ENCODE peak calls at places on chromosomes 5 and 9, in nine cellular contexts. One of them, this sample, is unnamed.

GRCh38 chr9:5336683-5337082 is 3.0 kb downstream of the RLN1 start:
- DNase-seq in HT-29: no peak
- DNase-seq in cardiac fibroblast: no peak
- DNase-seq in tibial nerve: no peak
- DNase-seq in ELR: no peak
- DNase-seq in GM12892: no peak
- DNase-seq in brain microvascular endothelial cell: no peak
- DNase-seq in stimulated activated CD8-positive, alpha-beta memory T cell treated with anti-CD3 and anti-CD28 coated beads, Interleukin-2, amount 100 ng/mL, for 1 hour: no peak
- DNase-seq in naive thymus-derived CD4-positive, alpha-beta T cell: peak; percentile 53
- DNase-seq in this sample: no peak

GRCh38 chr5:140966293-140967225 is at the start of gene PCDHAC2:
- DNase-seq in HT-29: no peak
- DNase-seq in cardiac fibroblast: peak; percentile 26
- DNase-seq in tibial nerve: no peak
- DNase-seq in ELR: no peak
- DNase-seq in GM12892: no peak
- DNase-seq in brain microvascular endothelial cell: no peak
- DNase-seq in stimulated activated CD8-positive, alpha-beta memory T cell treated with anti-CD3 and anti-CD28 coated beads, Interleukin-2, amount 100 ng/mL, for 1 hour: no peak
- DNase-seq in naive thymus-derived CD4-positive, alpha-beta T cell: no peak
- DNase-seq in this sample: peak; percentile 44

GRCh38 chr9:94903961-94904421 is 177.5 kb downstream of the AOPEP start:
- DNase-seq in HT-29: no peak
- DNase-seq in cardiac fibroblast: no peak
- DNase-seq in tibial nerve: no peak
- DNase-seq in ELR: peak; percentile 23
- DNase-seq in GM12892: no peak
- DNase-seq in brain microvascular endothelial cell: no peak
- DNase-seq in stimulated activated CD8-positive, alpha-beta memory T cell treated with anti-CD3 and anti-CD28 coated beads, Interleukin-2, amount 100 ng/mL, for 1 hour: no peak
- DNase-seq in naive thymus-derived CD4-positive, alpha-beta T cell: no peak
- DNase-seq in this sample: no peak

GRCh38 chr5:129509363-129509762 is 49.3 kb downstream of the ADAMTS19 start:
- DNase-seq in HT-29: no peak
- DNase-seq in cardiac fibroblast: no peak
- DNase-seq in tibial nerve: no peak
- DNase-seq in ELR: no peak
- DNase-seq in GM12892: no peak
- DNase-seq in brain microvascular endothelial cell: no peak
- DNase-seq in stimulated activated CD8-positive, alpha-beta memory T cell treated with anti-CD3 and anti-CD28 coated beads, Interleukin-2, amount 100 ng/mL, for 1 hour: no peak
- DNase-seq in naive thymus-derived CD4-positive, alpha-beta T cell: no peak
- DNase-seq in this sample: no peak

GRCh38 chr5:53783624-53784228 is 223.3 kb downstream of the NDUFS4 start:
- DNase-seq in HT-29: no peak
- DNase-seq in cardiac fibroblast: no peak
- DNase-seq in tibial nerve: no peak
- DNase-seq in ELR: no peak
- DNase-seq in GM12892: no peak
- DNase-seq in brain microvascular endothelial cell: no peak
- DNase-seq in stimulated activated CD8-positive, alpha-beta memory T cell treated with anti-CD3 and anti-CD28 coated beads, Interleukin-2, amount 100 ng/mL, for 1 hour: no peak
- DNase-seq in naive thymus-derived CD4-positive, alpha-beta T cell: no peak
- DNase-seq in this sample: no peak

GRCh38 chr5:79408028-79408427 is 105.9 kb downstream of the HOMER1 start:
- DNase-seq in HT-29: no peak
- DNase-seq in cardiac fibroblast: no peak
- DNase-seq in tibial nerve: no peak
- DNase-seq in ELR: peak; percentile 10
- DNase-seq in GM12892: no peak
- DNase-seq in brain microvascular endothelial cell: no peak
- DNase-seq in stimulated activated CD8-positive, alpha-beta memory T cell treated with anti-CD3 and anti-CD28 coated beads, Interleukin-2, amount 100 ng/mL, for 1 hour: no peak
- DNase-seq in naive thymus-derived CD4-positive, alpha-beta T cell: no peak
- DNase-seq in this sample: no peak

GRCh38 chr5:150114773-150115408 is 28.5 kb upstream of the CSF1R start:
- DNase-seq in HT-29: no peak
- DNase-seq in cardiac fibroblast: no peak
- DNase-seq in tibial nerve: peak; percentile 4
- DNase-seq in ELR: no peak
- DNase-seq in GM12892: no peak
- DNase-seq in brain microvascular endothelial cell: no peak
- DNase-seq in stimulated activated CD8-positive, alpha-beta memory T cell treated with anti-CD3 and anti-CD28 coated beads, Interleukin-2, amount 100 ng/mL, for 1 hour: no peak
- DNase-seq in naive thymus-derived CD4-positive, alpha-beta T cell: no peak
- DNase-seq in this sample: peak; percentile 17

GRCh38 chr5:167918492-167919267 is 372.8 kb upstream of the WWC1 start:
- DNase-seq in HT-29: no peak
- DNase-seq in cardiac fibroblast: no peak
- DNase-seq in tibial nerve: peak; percentile 19
- DNase-seq in ELR: no peak
- DNase-seq in GM12892: no peak
- DNase-seq in brain microvascular endothelial cell: no peak
- DNase-seq in stimulated activated CD8-positive, alpha-beta memory T cell treated with anti-CD3 and anti-CD28 coated beads, Interleukin-2, amount 100 ng/mL, for 1 hour: no peak
- DNase-seq in naive thymus-derived CD4-positive, alpha-beta T cell: no peak
- DNase-seq in this sample: no peak

GRCh38 chr5:175696139-175696854 is 38.4 kb downstream of the HRH2 start:
- DNase-seq in HT-29: peak; percentile 59
- DNase-seq in cardiac fibroblast: peak; percentile 37
- DNase-seq in tibial nerve: peak; percentile 49
- DNase-seq in ELR: peak; percentile 30
- DNase-seq in GM12892: peak; percentile 36
- DNase-seq in brain microvascular endothelial cell: peak; percentile 24
- DNase-seq in stimulated activated CD8-positive, alpha-beta memory T cell treated with anti-CD3 and anti-CD28 coated beads, Interleukin-2, amount 100 ng/mL, for 1 hour: peak; percentile 45
- DNase-seq in naive thymus-derived CD4-positive, alpha-beta T cell: peak; percentile 73
- DNase-seq in this sample: peak; percentile 67

GRCh38 chr5:93611510-93611899 is 28.5 kb downstream of the NR2F1 start:
- DNase-seq in HT-29: no peak
- DNase-seq in cardiac fibroblast: no peak
- DNase-seq in tibial nerve: no peak
- DNase-seq in ELR: no peak
- DNase-seq in GM12892: no peak
- DNase-seq in brain microvascular endothelial cell: no peak
- DNase-seq in stimulated activated CD8-positive, alpha-beta memory T cell treated with anti-CD3 and anti-CD28 coated beads, Interleukin-2, amount 100 ng/mL, for 1 hour: no peak
- DNase-seq in naive thymus-derived CD4-positive, alpha-beta T cell: no peak
- DNase-seq in this sample: no peak

GRCh38 chr5:174172104-174172965 is 126.8 kb downstream of the NSG2 start:
- DNase-seq in HT-29: no peak
- DNase-seq in cardiac fibroblast: no peak
- DNase-seq in tibial nerve: no peak
- DNase-seq in ELR: no peak
- DNase-seq in GM12892: no peak
- DNase-seq in brain microvascular endothelial cell: no peak
- DNase-seq in stimulated activated CD8-positive, alpha-beta memory T cell treated with anti-CD3 and anti-CD28 coated beads, Interleukin-2, amount 100 ng/mL, for 1 hour: no peak
- DNase-seq in naive thymus-derived CD4-positive, alpha-beta T cell: no peak
- DNase-seq in this sample: no peak

GRCh38 chr5:78627766-78628165 is 20.8 kb downstream of the LHFPL2 start:
- DNase-seq in HT-29: no peak
- DNase-seq in cardiac fibroblast: no peak
- DNase-seq in tibial nerve: no peak
- DNase-seq in ELR: peak; percentile 64
- DNase-seq in GM12892: no peak
- DNase-seq in brain microvascular endothelial cell: peak; percentile 58
- DNase-seq in stimulated activated CD8-positive, alpha-beta memory T cell treated with anti-CD3 and anti-CD28 coated beads, Interleukin-2, amount 100 ng/mL, for 1 hour: no peak
- DNase-seq in naive thymus-derived CD4-positive, alpha-beta T cell: no peak
- DNase-seq in this sample: no peak

GRCh38 chr5:75007537-75007847 is 44.9 kb downstream of the GCNT4 start:
- DNase-seq in HT-29: no peak
- DNase-seq in cardiac fibroblast: peak; percentile 39
- DNase-seq in tibial nerve: no peak
- DNase-seq in ELR: peak; percentile 17
- DNase-seq in GM12892: no peak
- DNase-seq in brain microvascular endothelial cell: peak; percentile 45
- DNase-seq in stimulated activated CD8-positive, alpha-beta memory T cell treated with anti-CD3 and anti-CD28 coated beads, Interleukin-2, amount 100 ng/mL, for 1 hour: no peak
- DNase-seq in naive thymus-derived CD4-positive, alpha-beta T cell: no peak
- DNase-seq in this sample: no peak

GRCh38 chr5:55159763-55160492 is at the start of gene GPX8:
- DNase-seq in HT-29: peak; percentile 68
- DNase-seq in cardiac fibroblast: peak; percentile 91
- DNase-seq in tibial nerve: peak; percentile 40
- DNase-seq in ELR: peak; percentile 93
- DNase-seq in GM12892: no peak
- DNase-seq in brain microvascular endothelial cell: peak; percentile 82
- DNase-seq in stimulated activated CD8-positive, alpha-beta memory T cell treated with anti-CD3 and anti-CD28 coated beads, Interleukin-2, amount 100 ng/mL, for 1 hour: no peak
- DNase-seq in naive thymus-derived CD4-positive, alpha-beta T cell: peak; percentile 56
- DNase-seq in this sample: no peak

GRCh38 chr9:93672622-93673270 is 96.4 kb downstream of the PHF2 start:
- DNase-seq in HT-29: no peak
- DNase-seq in cardiac fibroblast: no peak
- DNase-seq in tibial nerve: no peak
- DNase-seq in ELR: no peak
- DNase-seq in GM12892: peak; percentile 12
- DNase-seq in brain microvascular endothelial cell: no peak
- DNase-seq in stimulated activated CD8-positive, alpha-beta memory T cell treated with anti-CD3 and anti-CD28 coated beads, Interleukin-2, amount 100 ng/mL, for 1 hour: no peak
- DNase-seq in naive thymus-derived CD4-positive, alpha-beta T cell: no peak
- DNase-seq in this sample: no peak

GRCh38 chr9:614421-614820 is 227.1 kb upstream of the DMRT1 start:
- DNase-seq in HT-29: no peak
- DNase-seq in cardiac fibroblast: peak; percentile 23
- DNase-seq in tibial nerve: no peak
- DNase-seq in ELR: peak; percentile 17
- DNase-seq in GM12892: no peak
- DNase-seq in brain microvascular endothelial cell: no peak
- DNase-seq in stimulated activated CD8-positive, alpha-beta memory T cell treated with anti-CD3 and anti-CD28 coated beads, Interleukin-2, amount 100 ng/mL, for 1 hour: no peak
- DNase-seq in naive thymus-derived CD4-positive, alpha-beta T cell: no peak
- DNase-seq in this sample: no peak

GRCh38 chr9:85897853-85898252 is 43.1 kb upstream of the NAA35 start:
- DNase-seq in HT-29: no peak
- DNase-seq in cardiac fibroblast: no peak
- DNase-seq in tibial nerve: no peak
- DNase-seq in ELR: no peak
- DNase-seq in GM12892: no peak
- DNase-seq in brain microvascular endothelial cell: no peak
- DNase-seq in stimulated activated CD8-positive, alpha-beta memory T cell treated with anti-CD3 and anti-CD28 coated beads, Interleukin-2, amount 100 ng/mL, for 1 hour: no peak
- DNase-seq in naive thymus-derived CD4-positive, alpha-beta T cell: no peak
- DNase-seq in this sample: no peak

GRCh38 chr5:132748522-132749000 is 1.3 kb downstream of the CCNI2 start:
- DNase-seq in HT-29: no peak
- DNase-seq in cardiac fibroblast: no peak
- DNase-seq in tibial nerve: no peak
- DNase-seq in ELR: no peak
- DNase-seq in GM12892: no peak
- DNase-seq in brain microvascular endothelial cell: no peak
- DNase-seq in stimulated activated CD8-positive, alpha-beta memory T cell treated with anti-CD3 and anti-CD28 coated beads, Interleukin-2, amount 100 ng/mL, for 1 hour: no peak
- DNase-seq in naive thymus-derived CD4-positive, alpha-beta T cell: no peak
- DNase-seq in this sample: no peak

GRCh38 chr5:657570-657969 is 35.6 kb downstream of the TPPP start:
- DNase-seq in HT-29: no peak
- DNase-seq in cardiac fibroblast: peak; percentile 63
- DNase-seq in tibial nerve: no peak
- DNase-seq in ELR: peak; percentile 96
- DNase-seq in GM12892: no peak
- DNase-seq in brain microvascular endothelial cell: peak; percentile 99
- DNase-seq in stimulated activated CD8-positive, alpha-beta memory T cell treated with anti-CD3 and anti-CD28 coated beads, Interleukin-2, amount 100 ng/mL, for 1 hour: no peak
- DNase-seq in naive thymus-derived CD4-positive, alpha-beta T cell: no peak
- DNase-seq in this sample: no peak

GRCh38 chr9:25857167-25857566 is 178.9 kb upstream of the TUSC1 start:
- DNase-seq in HT-29: no peak
- DNase-seq in cardiac fibroblast: no peak
- DNase-seq in tibial nerve: no peak
- DNase-seq in ELR: no peak
- DNase-seq in GM12892: no peak
- DNase-seq in brain microvascular endothelial cell: no peak
- DNase-seq in stimulated activated CD8-positive, alpha-beta memory T cell treated with anti-CD3 and anti-CD28 coated beads, Interleukin-2, amount 100 ng/mL, for 1 hour: no peak
- DNase-seq in naive thymus-derived CD4-positive, alpha-beta T cell: no peak
- DNase-seq in this sample: no peak

This sample was measured in ureter.